ENCODE peak calls at places on chromosomes 13 and 19, in nine cellular contexts. M is heart right ventricle, C is EL, P is AG08395, H is H54, D is LHCN-M2, A is GM23338, N is cardiac muscle cell, T is lower leg skin. X is an unnamed sample.

GRCh38 chr19:41299046-41299754 is 10.8 kb upstream of the CCDC97 start:
- DNase-seq in M (no peak), C (no peak), P (no peak), H (no peak), D (peak), A (no peak), N (no peak), T (peak), X (no peak)

GRCh38 chr13:44293908-44294735 is 79.5 kb upstream of the SERP2 start:
- DNase-seq in M (no peak), C (no peak), P (peak), H (no peak), D (no peak), A (no peak), N (peak), T (no peak), X (no peak)

GRCh38 chr19:39823693-39824092 is 10.3 kb downstream of the DYRK1B start:
- DNase-seq in M (no peak), C (no peak), P (no peak), H (no peak), D (no peak), A (peak), N (no peak), T (no peak), X (no peak)

GRCh38 chr13:75485286-75486062 is 3.5 kb upstream of the TBC1D4 start:
- DNase-seq in M (no peak), C (peak), P (peak), H (no peak), D (peak), A (peak), N (peak), T (no peak), X (no peak)

GRCh38 chr13:110028311-110028710 is 241.9 kb upstream of the IRS2 start:
- DNase-seq in M (no peak), C (no peak), P (no peak), H (no peak), D (no peak), A (no peak), N (no peak), T (no peak), X (no peak)

GRCh38 chr13:68895696-68896095 is 1211.9 kb upstream of the ATXN8OS start:
- DNase-seq in M (no peak), C (no peak), P (no peak), H (no peak), D (no peak), A (no peak), N (no peak), T (no peak), X (no peak)

GRCh38 chr13:96033220-96034015 is 19.8 kb downstream of the UGGT2 start:
- DNase-seq in M (no peak), C (no peak), P (no peak), H (no peak), D (no peak), A (no peak), N (no peak), T (no peak), X (no peak)

GRCh38 chr19:54252243-54252642 is 4.8 kb downstream of the LILRB5 start:
- DNase-seq in M (no peak), C (no peak), P (no peak), H (no peak), D (no peak), A (no peak), N (no peak), T (no peak), X (no peak)

GRCh38 chr13:113864303-113864890 is 521 bp upstream of the GAS6 start:
- DNase-seq in M (no peak), C (peak), P (peak), H (peak), D (peak), A (no peak), N (peak), T (no peak), X (no peak)

GRCh38 chr19:7440188-7440975 is 48.5 kb downstream of the PEX11G start:
- DNase-seq in M (no peak), C (no peak), P (no peak), H (no peak), D (no peak), A (no peak), N (no peak), T (no peak), X (no peak)

GRCh38 chr19:35806597-35806996 is 6.0 kb downstream of the PRODH2 start:
- DNase-seq in M (no peak), C (no peak), P (no peak), H (no peak), D (no peak), A (peak), N (no peak), T (no peak), X (no peak)

GRCh38 chr13:23743269-23743668 is 145.9 kb downstream of the MIPEP start:
- DNase-seq in M (no peak), C (no peak), P (no peak), H (no peak), D (no peak), A (no peak), N (no peak), T (no peak), X (no peak)

GRCh38 chr19:15544970-15545369 is 36.6 kb downstream of the CYP4F22 start:
- DNase-seq in M (no peak), C (no peak), P (no peak), H (no peak), D (no peak), A (no peak), N (no peak), T (no peak), X (no peak)

GRCh38 chr13:33110713-33111413 is 94.6 kb downstream of the KL start:
- DNase-seq in M (peak), C (no peak), P (peak), H (no peak), D (peak), A (no peak), N (peak), T (peak), X (no peak)

GRCh38 chr13:51249767-51250741 is 27.9 kb downstream of the FAM124A start:
- DNase-seq in M (no peak), C (no peak), P (peak), H (peak), D (peak), A (peak), N (no peak), T (no peak), X (no peak)

GRCh38 chr19:4172861-4173473 is 9.4 kb downstream of the SIRT6 start:
- DNase-seq in M (peak), C (peak), P (peak), H (peak), D (peak), A (peak), N (peak), T (no peak), X (peak)

GRCh38 chr19:17311455-17312248 is 2.3 kb downstream of the DDA1 start:
- DNase-seq in M (no peak), C (peak), P (peak), H (peak), D (peak), A (no peak), N (peak), T (no peak), X (no peak)

GRCh38 chr19:42282810-42283247 is 13.8 kb downstream of the CIC start:
- DNase-seq in M (no peak), C (no peak), P (no peak), H (no peak), D (no peak), A (no peak), N (no peak), T (no peak), X (no peak)

GRCh38 chr19:29923653-29924052 is 18.4 kb upstream of the URI1 start:
- DNase-seq in M (no peak), C (no peak), P (no peak), H (no peak), D (no peak), A (no peak), N (no peak), T (no peak), X (no peak)

GRCh38 chr13:40586886-40587285 is 79.6 kb downstream of the FOXO1 start:
- DNase-seq in M (no peak), C (no peak), P (no peak), H (no peak), D (no peak), A (no peak), N (peak), T (no peak), X (no peak)

GRCh38 chr13:43293986-43294880 is 270.8 kb downstream of the DNAJC15 start:
- DNase-seq in M (no peak), C (peak), P (no peak), H (no peak), D (no peak), A (no peak), N (no peak), T (no peak), X (no peak)

GRCh38 chr13:35767256-35767981 is 290.9 kb upstream of the MAB21L1 start:
- DNase-seq in M (no peak), C (no peak), P (no peak), H (no peak), D (no peak), A (no peak), N (no peak), T (no peak), X (no peak)

GRCh38 chr19:36113895-36114762 is 546 bp downstream of the POLR2I start:
- DNase-seq in M (no peak), C (peak), P (peak), H (no peak), D (peak), A (peak), N (peak), T (peak), X (peak)

GRCh38 chr13:52010890-52011689 is at the start of gene ATP7B:
- DNase-seq in M (peak), C (peak), P (peak), H (peak), D (no peak), A (peak), N (peak), T (no peak), X (no peak)

GRCh38 chr13:109331898-109332297 is 454.5 kb downstream of the IRS2 start:
- DNase-seq in M (no peak), C (peak), P (peak), H (no peak), D (peak), A (peak), N (peak), T (no peak), X (no peak)

GRCh38 chr19:14544977-14545715 is 15.8 kb downstream of the TECR start:
- DNase-seq in M (peak), C (no peak), P (no peak), H (no peak), D (peak), A (no peak), N (no peak), T (no peak), X (peak)

X was measured in left lung.